ENCODE peak calls at places on chromosomes 6 and 20, in seven cellular contexts. X is pancreas; J is GM12864; S is CD8-positive, alpha-beta memory T cell; R is ovary; Q is skeletal muscle cell; L is astrocyte. A is an unnamed sample.

GRCh38 chr20:38001173-38001875 is 31.9 kb downstream of the TTI1 start:
- DNase-seq in X (no peak), J (no peak), S (no peak), R (no peak), Q (no peak), L (peak), A (no peak)

GRCh38 chr6:12266571-12266970 is 23.6 kb upstream of the EDN1 start:
- DNase-seq in X (no peak), J (no peak), S (no peak), R (no peak), Q (peak), L (peak), A (no peak)

GRCh38 chr6:33694401-33694931 is 17.0 kb downstream of the UQCC2 start:
- DNase-seq in X (no peak), J (no peak), S (peak), R (no peak), Q (no peak), L (peak), A (no peak)

GRCh38 chr20:52104546-52105044 is 87.0 kb downstream of the ZFP64 start:
- DNase-seq in X (no peak), J (no peak), S (no peak), R (no peak), Q (no peak), L (peak), A (no peak)

GRCh38 chr6:15247750-15248450 is 2.0 kb downstream of the JARID2 start:
- DNase-seq in X (peak), J (no peak), S (peak), R (peak), Q (no peak), L (peak), A (no peak)

GRCh38 chr6:99032396-99032795 is 84.7 kb upstream of the FBXL4 start:
- DNase-seq in X (no peak), J (no peak), S (no peak), R (no peak), Q (no peak), L (no peak), A (no peak)

GRCh38 chr6:16582437-16583150 is 178.7 kb downstream of the ATXN1 start:
- DNase-seq in X (no peak), J (no peak), S (no peak), R (no peak), Q (no peak), L (no peak), A (no peak)

GRCh38 chr6:43967692-43968091 is 159.6 kb downstream of the MRPL14 start:
- DNase-seq in X (no peak), J (no peak), S (no peak), R (no peak), Q (no peak), L (no peak), A (no peak)

GRCh38 chr20:4227085-4227821 is 211.9 kb upstream of the RNF24 start:
- DNase-seq in X (no peak), J (no peak), S (no peak), R (no peak), Q (no peak), L (peak), A (no peak)

DNA sequence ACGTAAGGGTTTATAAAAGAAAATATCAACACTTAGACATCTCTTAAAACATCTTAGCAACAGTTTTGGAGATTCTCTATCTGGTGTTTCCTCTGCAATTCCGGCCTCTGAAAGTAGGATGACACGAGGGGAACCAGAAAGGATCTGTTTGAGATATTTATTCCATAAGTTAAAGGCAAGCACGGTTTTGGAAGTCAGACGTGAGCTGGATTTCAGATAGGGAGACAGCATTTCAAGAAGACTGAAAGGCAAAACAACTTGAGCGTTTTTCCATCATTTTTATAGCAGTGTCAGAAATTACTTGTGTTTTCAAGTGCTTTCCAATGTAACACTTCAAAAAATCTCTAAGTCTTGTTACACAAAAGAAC is 52.9 kb upstream of the BTN3A2 start:
- DNase-seq in X (no peak), J (no peak), S (no peak), R (no peak), Q (no peak), L (no peak), A (no peak)
- H3K4me3 ChIP-seq in X (peak), J (peak), S (peak), R (peak), Q (peak), L (peak), A (peak)

GRCh38 chr6:144053601-144054000 is 41.8 kb downstream of the SF3B5 start:
- DNase-seq in X (no peak), J (no peak), S (no peak), R (no peak), Q (no peak), L (no peak), A (peak)
- H3K4me3 ChIP-seq in X (no peak), J (no peak), S (no peak), R (no peak), Q (no peak), L (no peak), A (no peak)

GRCh38 chr6:85864453-85865401 is 222.0 kb upstream of the SYNCRIP start:
- DNase-seq in X (no peak), J (no peak), S (no peak), R (no peak), Q (no peak), L (no peak), A (no peak)
- H3K4me3 ChIP-seq in X (peak), J (no peak), S (no peak), R (peak), Q (no peak), L (no peak), A (no peak)

DNA sequence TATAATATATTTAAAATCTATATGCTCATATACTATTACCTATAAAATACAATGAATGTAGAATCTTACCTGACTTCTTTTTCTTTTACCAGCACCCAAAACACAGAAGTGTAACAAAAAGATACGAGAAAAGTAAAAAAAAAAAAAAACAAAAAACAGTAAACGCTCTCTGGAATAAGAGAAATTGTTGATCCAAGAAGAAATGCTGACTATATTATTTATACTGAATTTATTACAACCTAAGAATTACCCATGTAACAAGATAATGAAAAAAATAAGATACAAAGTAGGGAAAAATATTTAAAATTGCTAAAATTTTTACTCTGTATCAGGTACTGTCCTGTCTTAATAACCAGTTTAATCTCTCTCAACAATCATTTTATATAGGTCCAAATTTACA is 787.9 kb upstream of the MAN1A1 start:
- DNase-seq in X (no peak), J (no peak), S (no peak), R (no peak), Q (no peak), L (no peak), A (no peak)
- H3K4me3 ChIP-seq in X (no peak), J (no peak), S (no peak), R (no peak), Q (no peak), L (no peak), A (no peak)

DNA sequence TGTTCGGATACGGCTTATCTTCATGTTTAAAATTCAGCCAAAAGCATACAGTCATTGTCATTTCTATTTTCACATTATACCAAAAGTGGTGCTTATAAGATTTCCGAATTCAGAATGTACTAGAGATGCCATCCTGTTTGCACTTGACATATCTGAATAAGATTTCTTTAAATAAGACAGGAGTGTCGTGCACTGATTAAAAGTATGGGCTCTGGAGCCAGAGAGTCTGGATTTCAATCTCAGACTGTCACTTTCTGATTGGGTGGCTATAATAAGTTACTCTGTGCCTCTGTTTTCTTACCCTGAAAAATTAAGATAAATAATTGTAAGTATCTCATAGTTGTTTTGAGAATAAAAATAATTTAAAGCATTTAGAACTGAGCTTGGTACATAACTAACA is 92.8 kb downstream of the RWDD2A start:
- DNase-seq in X (no peak), J (no peak), S (no peak), R (no peak), Q (no peak), L (no peak), A (no peak)
- H3K4me3 ChIP-seq in X (no peak), J (no peak), S (no peak), R (no peak), Q (no peak), L (no peak), A (no peak)

A was measured in LNCaP clone FGC.